ENCODE peak calls at places on chromosomes 13 and 19, in six cellular contexts. One of them, this sample, is unnamed.

GRCh38 chr19:21568816-21569496 is 63.6 kb downstream of the ZNF429 start:
- DNase-seq in AG10803: peak
- DNase-seq in hepatocyte: no peak
- DNase-seq in Calu3: no peak
- DNase-seq in WTC11: no peak
- DNase-seq in B cell: peak
- DNase-seq in this sample: peak

GRCh38 chr19:954672-955494 is 29.0 kb downstream of the ARID3A start:
- DNase-seq in AG10803: no peak
- DNase-seq in hepatocyte: peak
- DNase-seq in Calu3: no peak
- DNase-seq in WTC11: no peak
- DNase-seq in B cell: no peak
- DNase-seq in this sample: no peak

GRCh38 chr19:12833747-12834417 is 497 bp downstream of the RTBDN start:
- DNase-seq in AG10803: no peak
- DNase-seq in hepatocyte: peak
- DNase-seq in Calu3: peak
- DNase-seq in WTC11: peak
- DNase-seq in B cell: no peak
- DNase-seq in this sample: peak

GRCh38 chr19:44180968-44181367 is 16.1 kb downstream of the ZNF226 start:
- DNase-seq in AG10803: no peak
- DNase-seq in hepatocyte: no peak
- DNase-seq in Calu3: no peak
- DNase-seq in WTC11: no peak
- DNase-seq in B cell: no peak
- DNase-seq in this sample: no peak

GRCh38 chr13:82439159-82439904 is 1442.9 kb downstream of the SLITRK1 start:
- DNase-seq in AG10803: no peak
- DNase-seq in hepatocyte: no peak
- DNase-seq in Calu3: no peak
- DNase-seq in WTC11: no peak
- DNase-seq in B cell: no peak
- DNase-seq in this sample: no peak

GRCh38 chr13:27053235-27053884 is 118.3 kb downstream of the USP12 start:
- DNase-seq in AG10803: no peak
- DNase-seq in hepatocyte: no peak
- DNase-seq in Calu3: no peak
- DNase-seq in WTC11: no peak
- DNase-seq in B cell: no peak
- DNase-seq in this sample: no peak

GRCh38 chr13:30985637-30986205 is 53.3 kb downstream of the TEX26 start:
- DNase-seq in AG10803: peak
- DNase-seq in hepatocyte: no peak
- DNase-seq in Calu3: no peak
- DNase-seq in WTC11: no peak
- DNase-seq in B cell: no peak
- DNase-seq in this sample: no peak

GRCh38 chr19:703651-704446 is 4.9 kb upstream of the PALM start:
- DNase-seq in AG10803: no peak
- DNase-seq in hepatocyte: peak
- DNase-seq in Calu3: peak
- DNase-seq in WTC11: peak
- DNase-seq in B cell: no peak
- DNase-seq in this sample: peak

GRCh38 chr19:52778811-52779210 is 7.8 kb downstream of the ZNF600 start:
- DNase-seq in AG10803: no peak
- DNase-seq in hepatocyte: no peak
- DNase-seq in Calu3: no peak
- DNase-seq in WTC11: no peak
- DNase-seq in B cell: no peak
- DNase-seq in this sample: peak

GRCh38 chr19:55117063-55117635 is 288 bp downstream of the PPP1R12C start:
- DNase-seq in AG10803: no peak
- DNase-seq in hepatocyte: no peak
- DNase-seq in Calu3: peak
- DNase-seq in WTC11: no peak
- DNase-seq in B cell: no peak
- DNase-seq in this sample: no peak

GRCh38 chr13:42899266-42899665 is 92.8 kb downstream of the EPSTI1 start:
- DNase-seq in AG10803: no peak
- DNase-seq in hepatocyte: no peak
- DNase-seq in Calu3: no peak
- DNase-seq in WTC11: no peak
- DNase-seq in B cell: no peak
- DNase-seq in this sample: no peak

GRCh38 chr13:102128216-102128800 is 273.5 kb downstream of the FGF14 start:
- DNase-seq in AG10803: peak
- DNase-seq in hepatocyte: no peak
- DNase-seq in Calu3: no peak
- DNase-seq in WTC11: no peak
- DNase-seq in B cell: no peak
- DNase-seq in this sample: no peak

GRCh38 chr13:75139291-75139690 is 342.7 kb downstream of the TBC1D4 start:
- DNase-seq in AG10803: peak
- DNase-seq in hepatocyte: no peak
- DNase-seq in Calu3: no peak
- DNase-seq in WTC11: no peak
- DNase-seq in B cell: no peak
- DNase-seq in this sample: no peak

GRCh38 chr19:1428738-1429391 is 9.3 kb upstream of the RPS15 start:
- DNase-seq in AG10803: no peak
- DNase-seq in hepatocyte: no peak
- DNase-seq in Calu3: no peak
- DNase-seq in WTC11: no peak
- DNase-seq in B cell: no peak
- DNase-seq in this sample: no peak

GRCh38 chr19:16945364-16945714 is 56.5 kb downstream of the F2RL3 start:
- DNase-seq in AG10803: no peak
- DNase-seq in hepatocyte: no peak
- DNase-seq in Calu3: no peak
- DNase-seq in WTC11: no peak
- DNase-seq in B cell: no peak
- DNase-seq in this sample: no peak

GRCh38 chr13:92461402-92461801 is 765.2 kb upstream of the GPC6 start:
- DNase-seq in AG10803: no peak
- DNase-seq in hepatocyte: no peak
- DNase-seq in Calu3: no peak
- DNase-seq in WTC11: no peak
- DNase-seq in B cell: no peak
- DNase-seq in this sample: no peak

GRCh38 chr13:110797230-110797877 is 83.9 kb downstream of the ING1 start:
- DNase-seq in AG10803: no peak
- DNase-seq in hepatocyte: no peak
- DNase-seq in Calu3: no peak
- DNase-seq in WTC11: no peak
- DNase-seq in B cell: no peak
- DNase-seq in this sample: no peak

GRCh38 chr13:94128430-94128829 is 351.1 kb downstream of the DCT start:
- DNase-seq in AG10803: peak
- DNase-seq in hepatocyte: no peak
- DNase-seq in Calu3: no peak
- DNase-seq in WTC11: no peak
- DNase-seq in B cell: no peak
- DNase-seq in this sample: no peak

GRCh38 chr13:43786766-43787517 is at the start of gene ENOX1:
- DNase-seq in AG10803: peak
- DNase-seq in hepatocyte: peak
- DNase-seq in Calu3: peak
- DNase-seq in WTC11: peak
- DNase-seq in B cell: no peak
- DNase-seq in this sample: no peak

GRCh38 chr19:48400018-48400742 is 6.7 kb downstream of the GRIN2D start:
- DNase-seq in AG10803: peak
- DNase-seq in hepatocyte: peak
- DNase-seq in Calu3: peak
- DNase-seq in WTC11: peak
- DNase-seq in B cell: no peak
- DNase-seq in this sample: peak

GRCh38 chr19:11204943-11205349 is 7.6 kb upstream of the KANK2 start:
- DNase-seq in AG10803: no peak
- DNase-seq in hepatocyte: no peak
- DNase-seq in Calu3: no peak
- DNase-seq in WTC11: no peak
- DNase-seq in B cell: no peak
- DNase-seq in this sample: no peak

GRCh38 chr13:27354379-27354778 is 70.0 kb upstream of the GTF3A start:
- DNase-seq in AG10803: peak
- DNase-seq in hepatocyte: no peak
- DNase-seq in Calu3: no peak
- DNase-seq in WTC11: no peak
- DNase-seq in B cell: no peak
- DNase-seq in this sample: no peak

GRCh38 chr13:110722971-110723370 is 9.5 kb downstream of the ING1 start:
- DNase-seq in AG10803: no peak
- DNase-seq in hepatocyte: no peak
- DNase-seq in Calu3: no peak
- DNase-seq in WTC11: no peak
- DNase-seq in B cell: no peak
- DNase-seq in this sample: no peak

GRCh38 chr13:113748862-113749451 is 10.1 kb upstream of the TMEM255B start:
- DNase-seq in AG10803: no peak
- DNase-seq in hepatocyte: no peak
- DNase-seq in Calu3: no peak
- DNase-seq in WTC11: no peak
- DNase-seq in B cell: no peak
- DNase-seq in this sample: no peak

GRCh38 chr19:38155453-38155852 is 68.6 kb downstream of the DPF1 start:
- DNase-seq in AG10803: no peak
- DNase-seq in hepatocyte: no peak
- DNase-seq in Calu3: no peak
- DNase-seq in WTC11: no peak
- DNase-seq in B cell: no peak
- DNase-seq in this sample: no peak

GRCh38 chr19:6539514-6539913 is 8.7 kb downstream of the TNFSF9 start:
- DNase-seq in AG10803: no peak
- DNase-seq in hepatocyte: no peak
- DNase-seq in Calu3: no peak
- DNase-seq in WTC11: no peak
- DNase-seq in B cell: no peak
- DNase-seq in this sample: no peak

GRCh38 chr19:10797541-10798256 is 38.3 kb downstream of the TMED1 start:
- DNase-seq in AG10803: no peak
- DNase-seq in hepatocyte: no peak
- DNase-seq in Calu3: no peak
- DNase-seq in WTC11: no peak
- DNase-seq in B cell: peak
- DNase-seq in this sample: peak

GRCh38 chr19:47445937-47446402 is 25.7 kb downstream of the SLC8A2 start:
- DNase-seq in AG10803: peak
- DNase-seq in hepatocyte: peak
- DNase-seq in Calu3: peak
- DNase-seq in WTC11: peak
- DNase-seq in B cell: peak
- DNase-seq in this sample: peak

GRCh38 chr13:26184791-26185250 is 37.3 kb downstream of the RNF6 start:
- DNase-seq in AG10803: peak
- DNase-seq in hepatocyte: peak
- DNase-seq in Calu3: peak
- DNase-seq in WTC11: peak
- DNase-seq in B cell: peak
- DNase-seq in this sample: peak

GRCh38 chr13:91520952-91521351 is 122.5 kb downstream of the GPC5 start:
- DNase-seq in AG10803: no peak
- DNase-seq in hepatocyte: no peak
- DNase-seq in Calu3: no peak
- DNase-seq in WTC11: no peak
- DNase-seq in B cell: no peak
- DNase-seq in this sample: no peak

GRCh38 chr13:98089246-98089645 is 53.6 kb upstream of the FARP1 start:
- DNase-seq in AG10803: peak
- DNase-seq in hepatocyte: no peak
- DNase-seq in Calu3: no peak
- DNase-seq in WTC11: no peak
- DNase-seq in B cell: no peak
- DNase-seq in this sample: no peak

GRCh38 chr13:98080280-98080679 is 62.6 kb upstream of the FARP1 start:
- DNase-seq in AG10803: no peak
- DNase-seq in hepatocyte: no peak
- DNase-seq in Calu3: no peak
- DNase-seq in WTC11: no peak
- DNase-seq in B cell: no peak
- DNase-seq in this sample: no peak

GRCh38 chr13:98083936-98084335 is 59.0 kb upstream of the FARP1 start:
- DNase-seq in AG10803: peak
- DNase-seq in hepatocyte: no peak
- DNase-seq in Calu3: no peak
- DNase-seq in WTC11: no peak
- DNase-seq in B cell: no peak
- DNase-seq in this sample: no peak

DNA sequence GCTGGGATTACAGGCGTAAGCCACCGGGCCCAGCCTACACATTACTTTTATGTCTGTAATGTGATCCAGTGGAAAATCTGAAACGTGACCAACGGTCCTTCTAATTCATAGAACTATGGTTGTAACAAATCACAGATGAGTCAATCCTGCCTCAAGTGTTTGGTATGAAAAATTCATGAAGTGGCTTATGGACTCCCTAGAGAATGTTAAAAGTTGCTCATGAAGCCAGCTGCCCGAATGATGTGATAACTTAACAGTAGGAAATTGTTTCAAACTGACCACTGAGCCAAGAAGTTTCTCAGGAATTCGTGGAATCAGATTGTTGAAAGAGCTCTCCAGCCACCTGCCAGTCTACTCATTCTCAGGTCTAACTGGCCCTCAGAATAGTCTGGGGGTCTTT is 59.4 kb upstream of the FARP1 start:
- DNase-seq in AG10803: peak
- DNase-seq in hepatocyte: peak
- DNase-seq in Calu3: no peak
- DNase-seq in WTC11: no peak
- DNase-seq in B cell: no peak
- DNase-seq in this sample: no peak
- TF ChIP-seq CTCF in AG10803: peak
- TF ChIP-seq CTCF in hepatocyte: no peak
- TF ChIP-seq CTCF in Calu3: no peak
- TF ChIP-seq CTCF in WTC11: no peak
- TF ChIP-seq CTCF in B cell: no peak
- TF ChIP-seq CTCF in this sample: no peak

GRCh38 chr19:3224346-3225325 is at the start of gene CELF5:
- DNase-seq in AG10803: peak
- DNase-seq in hepatocyte: peak
- DNase-seq in Calu3: peak
- DNase-seq in WTC11: peak
- DNase-seq in B cell: peak
- DNase-seq in this sample: peak
- TF ChIP-seq CTCF in AG10803: no peak
- TF ChIP-seq CTCF in hepatocyte: peak
- TF ChIP-seq CTCF in Calu3: peak
- TF ChIP-seq CTCF in WTC11: peak
- TF ChIP-seq CTCF in B cell: peak
- TF ChIP-seq CTCF in this sample: peak

GRCh38 chr19:57240311-57241090 is at the start of gene ZNF805:
- DNase-seq in AG10803: peak
- DNase-seq in hepatocyte: peak
- DNase-seq in Calu3: peak
- DNase-seq in WTC11: peak
- DNase-seq in B cell: peak
- DNase-seq in this sample: peak
- TF ChIP-seq CTCF in AG10803: no peak
- TF ChIP-seq CTCF in hepatocyte: no peak
- TF ChIP-seq CTCF in Calu3: no peak
- TF ChIP-seq CTCF in WTC11: no peak
- TF ChIP-seq CTCF in B cell: no peak
- TF ChIP-seq CTCF in this sample: no peak

GRCh38 chr19:18785179-18786124 is 5.7 kb downstream of the COMP start:
- DNase-seq in AG10803: peak
- DNase-seq in hepatocyte: peak
- DNase-seq in Calu3: peak
- DNase-seq in WTC11: peak
- DNase-seq in B cell: no peak
- DNase-seq in this sample: peak
- TF ChIP-seq CTCF in AG10803: no peak
- TF ChIP-seq CTCF in hepatocyte: no peak
- TF ChIP-seq CTCF in Calu3: no peak
- TF ChIP-seq CTCF in WTC11: no peak
- TF ChIP-seq CTCF in B cell: no peak
- TF ChIP-seq CTCF in this sample: no peak

This sample was measured in natural killer cell.